ENCODE peak calls at places on chromosome 6, in nine cellular contexts. H is D341Med; V is occipital lobe; F is C1 segment of cervical spinal cord; W is activated naive CD4-positive, alpha-beta T cell treated with Interleukin-2 at 50 U/mL for 16 hours; B is nucleus accumbens; X is CD4-positive, CD25-positive, alpha-beta regulatory T cell; P is tibial nerve; Z is right atrium auricular region. L is an unnamed sample.

GRCh38 chr6:51299649-51300380 is 481.1 kb downstream of the TFAP2B start:
- DNase-seq in H (no peak), V (no peak), F (no peak), W (no peak), B (no peak), X (no peak), P (no peak), Z (no peak), L (no peak)

GRCh38 chr6:166515072-166515810 is 71.2 kb downstream of the RAMACL start:
- DNase-seq in H (no peak), V (peak), F (no peak), W (peak), B (peak), X (no peak), P (no peak), Z (no peak), L (peak)

GRCh38 chr6:113857565-113858066 is 471 bp downstream of the MARCKS start:
- DNase-seq in H (peak), V (no peak), F (peak), W (no peak), B (peak), X (no peak), P (no peak), Z (no peak), L (peak)

GRCh38 chr6:33080127-33081089 is 4.6 kb downstream of the HLA-DPB1 start:
- DNase-seq in H (no peak), V (no peak), F (peak), W (no peak), B (no peak), X (no peak), P (peak), Z (peak), L (no peak)

GRCh38 chr6:29965873-29966601 is 23.7 kb downstream of the HLA-A start:
- DNase-seq in H (no peak), V (peak), F (peak), W (peak), B (peak), X (peak), P (peak), Z (peak), L (peak)

GRCh38 chr6:150610584-150610983 is 10.9 kb downstream of the PLEKHG1 start:
- DNase-seq in H (no peak), V (no peak), F (no peak), W (no peak), B (no peak), X (no peak), P (no peak), Z (no peak), L (no peak)

GRCh38 chr6:83057705-83058321 is 7.8 kb downstream of the UBE3D start:
- DNase-seq in H (peak), V (peak), F (peak), W (peak), B (no peak), X (no peak), P (no peak), Z (no peak), L (peak)

GRCh38 chr6:90197854-90198496 is 98.7 kb downstream of the BACH2 start:
- DNase-seq in H (no peak), V (peak), F (peak), W (no peak), B (no peak), X (no peak), P (no peak), Z (no peak), L (peak)

GRCh38 chr6:27863962-27864905 is 48.0 kb downstream of the OR2B2 start:
- DNase-seq in H (no peak), V (no peak), F (peak), W (peak), B (no peak), X (peak), P (no peak), Z (no peak), L (no peak)

GRCh38 chr6:15501806-15502450 is 160.9 kb downstream of the DTNBP1 start:
- DNase-seq in H (no peak), V (no peak), F (peak), W (no peak), B (peak), X (no peak), P (no peak), Z (no peak), L (no peak)

GRCh38 chr6:89799756-89800155 is 19.8 kb downstream of the MDN1 start:
- DNase-seq in H (no peak), V (no peak), F (no peak), W (no peak), B (no peak), X (no peak), P (no peak), Z (no peak), L (no peak)

GRCh38 chr6:96162711-96163120 is 146.9 kb downstream of the FUT9 start:
- DNase-seq in H (no peak), V (no peak), F (no peak), W (no peak), B (no peak), X (no peak), P (no peak), Z (no peak), L (no peak)

GRCh38 chr6:122755901-122756300 is 23.6 kb upstream of the FABP7 start:
- DNase-seq in H (no peak), V (no peak), F (no peak), W (no peak), B (no peak), X (no peak), P (no peak), Z (no peak), L (no peak)

GRCh38 chr6:44128020-44128917 is 915 bp downstream of the TMEM63B start:
- DNase-seq in H (peak), V (peak), F (peak), W (peak), B (peak), X (no peak), P (no peak), Z (peak), L (peak)

GRCh38 chr6:89992818-89993217 is 98.5 kb downstream of the GJA10 start:
- DNase-seq in H (no peak), V (no peak), F (no peak), W (no peak), B (no peak), X (no peak), P (no peak), Z (no peak), L (no peak)

GRCh38 chr6:64445038-64445437 is 809.4 kb downstream of the PHF3 start:
- DNase-seq in H (no peak), V (no peak), F (no peak), W (no peak), B (no peak), X (no peak), P (no peak), Z (no peak), L (no peak)

GRCh38 chr6:98847767-98848538 is 13.6 kb downstream of the POU3F2 start:
- DNase-seq in H (no peak), V (no peak), F (no peak), W (no peak), B (no peak), X (no peak), P (no peak), Z (no peak), L (peak)

GRCh38 chr6:39568896-39569295 is 156.3 kb downstream of the KIF6 start:
- DNase-seq in H (no peak), V (no peak), F (no peak), W (no peak), B (no peak), X (no peak), P (no peak), Z (no peak), L (no peak)

GRCh38 chr6:3061501-3061941 is 6.8 kb upstream of the RIPK1 start:
- DNase-seq in H (no peak), V (no peak), F (no peak), W (no peak), B (no peak), X (no peak), P (no peak), Z (no peak), L (no peak)

GRCh38 chr6:157113389-157113788 is 209.9 kb downstream of the TMEM242 start:
- DNase-seq in H (no peak), V (no peak), F (no peak), W (no peak), B (no peak), X (no peak), P (no peak), Z (no peak), L (no peak)

GRCh38 chr6:158039178-158039557 is 57.5 kb downstream of the SYNJ2 start:
- DNase-seq in H (no peak), V (no peak), F (no peak), W (no peak), B (no peak), X (no peak), P (no peak), Z (no peak), L (no peak)

GRCh38 chr6:119495230-119495683 is 145.7 kb upstream of the MAN1A1 start:
- DNase-seq in H (no peak), V (no peak), F (peak), W (no peak), B (no peak), X (no peak), P (no peak), Z (no peak), L (peak)

GRCh38 chr6:38234141-38234540 is 405.6 kb downstream of the BTBD9 start:
- DNase-seq in H (no peak), V (no peak), F (no peak), W (no peak), B (no peak), X (no peak), P (no peak), Z (no peak), L (no peak)

GRCh38 chr6:122799916-122800701 is 11.1 kb downstream of the SMPDL3A start:
- DNase-seq in H (no peak), V (no peak), F (no peak), W (no peak), B (no peak), X (no peak), P (no peak), Z (no peak), L (no peak)

GRCh38 chr6:392441-393390 is 1.2 kb downstream of the IRF4 start:
- DNase-seq in H (peak), V (no peak), F (no peak), W (peak), B (no peak), X (peak), P (no peak), Z (no peak), L (no peak)

GRCh38 chr6:33455051-33455450 is 675 bp downstream of the ZBTB9 start:
- DNase-seq in H (no peak), V (no peak), F (no peak), W (no peak), B (no peak), X (no peak), P (no peak), Z (peak), L (no peak)

GRCh38 chr6:109174911-109175310 is 79.6 kb downstream of the CEP57L1 start:
- DNase-seq in H (no peak), V (no peak), F (no peak), W (no peak), B (no peak), X (no peak), P (no peak), Z (no peak), L (no peak)

GRCh38 chr6:96520039-96520850 is 1.4 kb upstream of the UFL1 start:
- DNase-seq in H (no peak), V (no peak), F (no peak), W (no peak), B (no peak), X (no peak), P (no peak), Z (no peak), L (no peak)

GRCh38 chr6:158938220-158938619 is 61.8 kb downstream of the RSPH3 start:
- DNase-seq in H (no peak), V (no peak), F (no peak), W (no peak), B (no peak), X (no peak), P (no peak), Z (no peak), L (no peak)